ENCODE peak calls at places on chromosomes 1 and 21, in nine cellular contexts. N, I, V, T, O, H, W, M and D are unnamed samples.

GRCh38 chr1:223340637-223341036 is 23.3 kb downstream of the SUSD4 start:
- DNase-seq in N (no peak), I (no peak), V (no peak), T (no peak), O (no peak), H (no peak), W (no peak), M (no peak), D (no peak)

GRCh38 chr1:156772222-156772621 is 4.9 kb downstream of the PRCC start:
- DNase-seq in N (no peak), I (no peak), V (no peak), T (no peak), O (no peak), H (no peak), W (no peak), M (no peak), D (no peak)

GRCh38 chr1:107171378-107171777 is 30.5 kb downstream of the NTNG1 start:
- DNase-seq in N (no peak), I (no peak), V (no peak), T (no peak), O (no peak), H (no peak), W (no peak), M (no peak), D (no peak)

GRCh38 chr1:26289158-26290059 is 9.5 kb downstream of the SH3BGRL3 start:
- DNase-seq in N (peak; percentile 59), I (no peak), V (peak; percentile 65), T (no peak), O (no peak), H (no peak), W (no peak), M (no peak), D (no peak)

GRCh38 chr21:15592271-15592860 is 137.4 kb upstream of the USP25 start:
- DNase-seq in N (no peak), I (peak; percentile 54), V (no peak), T (no peak), O (peak; percentile 21), H (no peak), W (no peak), M (peak; percentile 43), D (no peak)

GRCh38 chr1:91700332-91700731 is 185.6 kb downstream of the TGFBR3 start:
- DNase-seq in N (no peak), I (no peak), V (no peak), T (no peak), O (no peak), H (no peak), W (no peak), M (peak; percentile 21), D (no peak)

GRCh38 chr1:233240839-233241682 is 54.5 kb downstream of the PCNX2 start:
- DNase-seq in N (no peak), I (peak; percentile 79), V (peak; percentile 73), T (peak; percentile 62), O (no peak), H (peak; percentile 57), W (peak; percentile 51), M (peak; percentile 69), D (no peak)

GRCh38 chr1:82386365-82387069 is 585.8 kb downstream of the ADGRL2 start:
- DNase-seq in N (no peak), I (no peak), V (no peak), T (no peak), O (no peak), H (no peak), W (no peak), M (peak; percentile 8), D (no peak)

GRCh38 chr21:44686843-44687561 is 5.0 kb upstream of the KRTAP12-1 start:
- DNase-seq in N (no peak), I (no peak), V (no peak), T (no peak), O (no peak), H (no peak), W (peak; percentile 25), M (no peak), D (no peak)

GRCh38 chr1:228903573-228904122 is 168.4 kb downstream of the RHOU start:
- DNase-seq in N (no peak), I (peak; percentile 27), V (no peak), T (no peak), O (no peak), H (no peak), W (no peak), M (peak; percentile 36), D (no peak)

GRCh38 chr1:41539999-41540398 is 55.5 kb upstream of the EDN2 start:
- DNase-seq in N (no peak), I (no peak), V (peak; percentile 2), T (peak; percentile 3), O (no peak), H (no peak), W (no peak), M (no peak), D (no peak)

GRCh38 chr1:67889466-67889865 is 56.2 kb upstream of the GNG12 start:
- DNase-seq in N (no peak), I (no peak), V (no peak), T (no peak), O (no peak), H (no peak), W (no peak), M (peak; percentile 3), D (no peak)

GRCh38 chr21:33401617-33401967 is 1.6 kb upstream of the IFNGR2 start:
- DNase-seq in N (no peak), I (no peak), V (no peak), T (no peak), O (no peak), H (no peak), W (no peak), M (peak; percentile 21), D (no peak)

GRCh38 chr1:63321061-63321787 is 1.1 kb upstream of the FOXD3 start:
- DNase-seq in N (no peak), I (no peak), V (no peak), T (no peak), O (no peak), H (no peak), W (no peak), M (no peak), D (no peak)
- H3K9me3 ChIP-seq in N (no peaks in the 10 kb centered on the region), I (no peaks in the 10 kb centered on the region), V (no peaks in the 10 kb centered on the region), T (no peaks in the 10 kb centered on the region), O (no peaks in the 10 kb centered on the region), H (no peaks in the 10 kb centered on the region), W (peaks cover 29% of the 10 kb centered on the region), M (peaks cover 11% of the 10 kb centered on the region), D (peaks cover 17% of the 10 kb centered on the region)

GRCh38 chr1:155004352-155005075 is 1.9 kb downstream of the ZBTB7B start:
- DNase-seq in N (no peak), I (no peak), V (peak; percentile 30), T (no peak), O (no peak), H (no peak), W (no peak), M (no peak), D (no peak)
- H3K4me1 ChIP-seq in N (peaks cover 47% of the 10 kb centered on the region), I (peaks cover 21% of the 10 kb centered on the region), V (peaks cover 62% of the 10 kb centered on the region), T (peaks cover 34% of the 10 kb centered on the region), O (peaks cover 66% of the 10 kb centered on the region), H (peaks cover 49% of the 10 kb centered on the region), W (peaks cover 14% of the 10 kb centered on the region), M (peaks cover 36% of the 10 kb centered on the region), D (peaks cover 67% of the 10 kb centered on the region)

GRCh38 chr1:4657920-4658585 is 3.6 kb downstream of the AJAP1 start:
- DNase-seq in N (no peak), I (no peak), V (no peak), T (no peak), O (no peak), H (no peak), W (no peak), M (no peak), D (no peak)

GRCh38 chr1:4657244-4657789 is 2.9 kb downstream of the AJAP1 start:
- DNase-seq in N (no peak), I (no peak), V (no peak), T (no peak), O (no peak), H (no peak), W (no peak), M (no peak), D (no peak)

GRCh38 chr1:4658643-4659042 is 4.2 kb downstream of the AJAP1 start:
- DNase-seq in N (no peak), I (no peak), V (no peak), T (no peak), O (no peak), H (no peak), W (no peak), M (no peak), D (no peak)

GRCh38 chr1:4660917-4661594 is 6.6 kb downstream of the AJAP1 start:
- DNase-seq in N (no peak), I (no peak), V (no peak), T (no peak), O (no peak), H (no peak), W (no peak), M (no peak), D (no peak)

GRCh38 chr1:4659247-4659646 is 4.8 kb downstream of the AJAP1 start:
- DNase-seq in N (no peak), I (no peak), V (no peak), T (no peak), O (no peak), H (no peak), W (no peak), M (no peak), D (no peak)
- H3K27ac ChIP-seq in N (no peak overlapping the region), I (no peak overlapping the region), V (no peak overlapping the region), T (no peak overlapping the region), O (no peak overlapping the region), H (no peak overlapping the region), W (no peak overlapping the region), M (no peak overlapping the region), D (no peak overlapping the region)

GRCh38 chr1:89213347-89213746 is 14.6 kb upstream of the GBP4 start:
- DNase-seq in N (no peak), I (peak; percentile 33), V (no peak), T (no peak), O (no peak), H (no peak), W (no peak), M (no peak), D (no peak)

GRCh38 chr1:89206361-89206760 is 7.6 kb upstream of the GBP4 start:
- DNase-seq in N (no peak), I (no peak), V (no peak), T (no peak), O (no peak), H (no peak), W (no peak), M (no peak), D (no peak)

DNA sequence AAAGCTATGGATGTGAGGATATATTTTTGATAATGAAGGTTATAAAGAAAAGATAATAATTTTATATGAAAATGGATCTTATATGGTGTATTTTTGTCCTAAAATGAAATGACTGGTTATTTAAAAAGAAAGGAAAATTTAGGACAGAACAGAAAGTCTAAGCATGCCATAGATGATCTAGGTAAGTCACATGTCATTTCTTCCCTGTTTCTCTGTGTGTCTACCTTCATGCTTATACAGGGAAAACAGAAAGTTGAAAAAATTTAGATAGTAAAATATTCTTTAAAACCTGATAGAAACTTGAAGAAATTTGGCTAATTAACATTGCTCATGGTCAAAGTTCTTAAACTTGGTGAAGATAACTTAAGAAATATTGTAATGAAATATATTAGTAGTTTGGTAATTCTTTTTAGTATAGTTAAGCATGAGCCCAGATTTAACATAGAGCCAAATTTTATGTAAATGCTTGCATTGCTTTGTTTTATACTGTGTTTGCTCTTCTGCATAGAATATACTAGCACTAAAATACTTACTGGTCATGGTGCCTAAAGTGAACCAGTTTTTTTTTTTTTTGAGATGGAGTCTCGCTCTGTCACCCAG is 12.4 kb upstream of the GBP4 start:
- DNase-seq in N (no peak), I (no peak), V (no peak), T (no peak), O (no peak), H (no peak), W (no peak), M (no peak), D (no peak)
- H3K9me3 ChIP-seq in N (no peaks in the 10 kb centered on the region), I (no peaks in the 10 kb centered on the region), V (peaks cover 4% of the 10 kb centered on the region), T (no peaks in the 10 kb centered on the region), O (peaks cover 3% of the 10 kb centered on the region), H (no peaks in the 10 kb centered on the region), W (no peaks in the 10 kb centered on the region), M (peaks cover 10% of the 10 kb centered on the region), D (no peaks in the 10 kb centered on the region)

GRCh38 chr1:24991242-24992037 is 61.4 kb upstream of the RUNX3 start:
- DNase-seq in N (no peak), I (no peak), V (no peak), T (no peak), O (no peak), H (no peak), W (no peak), M (no peak), D (no peak)
- H3K4me1 ChIP-seq in N (no peaks in the 10 kb centered on the region), I (peaks cover 4% of the 10 kb centered on the region), V (no peaks in the 10 kb centered on the region), T (no peaks in the 10 kb centered on the region), O (no peaks in the 10 kb centered on the region), H (no peaks in the 10 kb centered on the region), W (no peaks in the 10 kb centered on the region), M (no peaks in the 10 kb centered on the region), D (peaks cover 61% of the 10 kb centered on the region)